ENCODE peak calls at places on chromosomes 2 and 18, in six cellular contexts. B is AG09309, H is NCI-H774, S is fibroblast of lung, X is LoVo, K is NCI-H1092. Z is an unnamed sample.

GRCh38 chr18:14970027-14970426 is 222.1 kb downstream of the ANKRD30B start:
- DNase-seq in H (no peak), S (peak), X (no peak), B (peak), K (no peak), Z (peak)

GRCh38 chr18:28961669-28962228 is 784.8 kb upstream of the CDH2 start:
- DNase-seq in K (peak), B (no peak), X (peak), S (peak), H (no peak), Z (no peak)

GRCh38 chr2:142140434-142140845 is 9.6 kb upstream of the LRP1B start:
- DNase-seq in S (peak), H (peak), K (no peak), B (no peak), X (peak), Z (peak)

GRCh38 chr2:233428438-233428837 is 74.1 kb downstream of the DGKD start:
- DNase-seq in B (no peak), X (no peak), K (no peak), S (no peak), H (no peak), Z (no peak)

GRCh38 chr18:9184998-9185613 is 48.5 kb downstream of the ANKRD12 start:
- DNase-seq in B (no peak), H (no peak), X (no peak), K (no peak), S (no peak), Z (no peak)

GRCh38 chr2:131045286-131045924 is 47.9 kb downstream of the FAM168B start:
- DNase-seq in B (no peak), H (no peak), K (no peak), S (no peak), X (no peak), Z (no peak)

GRCh38 chr2:19256239-19256638 is 102.2 kb downstream of the OSR1 start:
- DNase-seq in H (no peak), X (peak), S (peak), B (peak), K (no peak), Z (peak)

GRCh38 chr2:224776795-224777562 is 60.8 kb upstream of the CCDC195 start:
- DNase-seq in H (no peak), B (no peak), K (no peak), S (no peak), X (peak), Z (no peak)

GRCh38 chr18:23529597-23529996 is 26.3 kb downstream of the RMC1 start:
- DNase-seq in B (no peak), X (peak), H (no peak), S (peak), K (no peak), Z (no peak)

GRCh38 chr2:228167290-228167689 is 14.2 kb downstream of the SPHKAP start:
- DNase-seq in H (no peak), X (no peak), B (no peak), S (no peak), K (no peak), Z (no peak)

Z was measured in GM04504.